ENCODE peak calls at places on chromosomes 2 and 18, in eight cellular contexts. D, C, Q, I, T, W, X and P are unnamed samples.

GRCh38 chr2:7573166-7573845 is 656.1 kb downstream of the RNF144A start:
- DNase-seq in D (no peak), C (no peak), Q (no peak), I (no peak), T (no peak), W (no peak), X (no peak), P (no peak)

GRCh38 chr2:201813996-201814845 is 7.9 kb downstream of the CDK15 start:
- DNase-seq in D (no peak), C (no peak), Q (no peak), I (no peak), T (no peak), W (no peak), X (no peak), P (no peak)

GRCh38 chr2:135175177-135175576 is 123.1 kb downstream of the RAB3GAP1 start:
- DNase-seq in D (no peak), C (no peak), Q (no peak), I (no peak), T (no peak), W (no peak), X (no peak), P (no peak)

GRCh38 chr18:75200644-75201272 is 8.2 kb downstream of the PTGR3 start:
- DNase-seq in D (no peak), C (no peak), Q (no peak), I (no peak), T (no peak), W (no peak), X (no peak), P (no peak)

GRCh38 chr2:53778536-53779162 is 8.1 kb downstream of the ASB3 start:
- DNase-seq in D (no peak), C (no peak), Q (no peak), I (no peak), T (no peak), W (no peak), X (no peak), P (no peak)

GRCh38 chr2:29844713-29845320 is 76.6 kb downstream of the ALK start:
- DNase-seq in D (no peak), C (no peak), Q (no peak), I (no peak), T (no peak), W (no peak), X (no peak), P (peak; percentile 9)

GRCh38 chr2:175205523-175205922 is 24.0 kb upstream of the ATP5MC3 start:
- DNase-seq in D (peak; percentile 8), C (no peak), Q (no peak), I (no peak), T (no peak), W (no peak), X (no peak), P (peak; percentile 48)

GRCh38 chr2:220452561-220452960 is 825.1 kb downstream of the SLC4A3 start:
- DNase-seq in D (no peak), C (no peak), Q (no peak), I (no peak), T (no peak), W (no peak), X (no peak), P (no peak)

GRCh38 chr2:69694894-69695849 is 46.8 kb upstream of the ANXA4 start:
- DNase-seq in D (no peak), C (no peak), Q (no peak), I (no peak), T (no peak), W (no peak), X (no peak), P (peak; percentile 82)

GRCh38 chr2:65076345-65076710 is 20.1 kb downstream of the CEP68 start:
- DNase-seq in D (peak; percentile 41), C (no peak), Q (no peak), I (no peak), T (peak; percentile 42), W (no peak), X (no peak), P (peak; percentile 67)

GRCh38 chr2:38315707-38316333 is 61.3 kb downstream of the ATL2 start:
- DNase-seq in D (peak; percentile 31), C (peak; percentile 47), Q (peak; percentile 50), I (peak; percentile 10), T (no peak), W (no peak), X (no peak), P (peak; percentile 48)

GRCh38 chr2:205822578-205822977 is 140.3 kb downstream of the NRP2 start:
- DNase-seq in D (peak; percentile 9), C (no peak), Q (no peak), I (no peak), T (no peak), W (no peak), X (no peak), P (peak; percentile 39)

GRCh38 chr2:199379251-199379650 is 78.5 kb downstream of the SATB2 start:
- DNase-seq in D (peak; percentile 59), C (no peak), Q (no peak), I (no peak), T (no peak), W (no peak), X (no peak), P (peak; percentile 89)

GRCh38 chr2:69584127-69584889 is 59.2 kb downstream of the AAK1 start:
- DNase-seq in D (no peak), C (no peak), Q (no peak), I (no peak), T (no peak), W (no peak), X (no peak), P (no peak)

GRCh38 chr2:31136000-31136399 is 2.2 kb downstream of the GALNT14 start:
- DNase-seq in D (no peak), C (no peak), Q (no peak), I (no peak), T (no peak), W (no peak), X (no peak), P (no peak)

GRCh38 chr18:73948497-73948896 is 199.1 kb downstream of the FBXO15 start:
- DNase-seq in D (no peak), C (no peak), Q (peak; percentile 2), I (no peak), T (no peak), W (no peak), X (no peak), P (no peak)

GRCh38 chr2:55164534-55165104 is 67.5 kb downstream of the CLHC1 start:
- DNase-seq in D (no peak), C (no peak), Q (no peak), I (no peak), T (no peak), W (no peak), X (no peak), P (no peak)

GRCh38 chr18:12307871-12308385 is at the start of gene TUBB6:
- DNase-seq in D (peak; percentile 78), C (no peak), Q (peak; percentile 76), I (no peak), T (peak; percentile 67), W (no peak), X (no peak), P (peak; percentile 92)

GRCh38 chr2:56681659-56682396 is 498.0 kb downstream of the CCDC85A start:
- DNase-seq in D (no peak), C (no peak), Q (no peak), I (no peak), T (no peak), W (no peak), X (no peak), P (peak; percentile 85)